ENCODE peak calls at places on chromosomes 5 and 9, in five cellular contexts. Z, L, D, R and C are unnamed samples.

GRCh38 chr9:16611001-16611400 is 259.5 kb downstream of the BNC2 start:
- DNase-seq in Z (no peak), L (no peak), D (no peak), R (no peak), C (no peak)

GRCh38 chr5:1174122-1174936 is 27.1 kb upstream of the SLC6A19 start:
- DNase-seq in Z (peak; percentile 74), L (peak; percentile 75), D (no peak), R (peak; percentile 79), C (peak; percentile 10)

GRCh38 chr9:1025131-1025530 is 25.0 kb upstream of the DMRT2 start:
- DNase-seq in Z (no peak), L (no peak), D (no peak), R (no peak), C (no peak)

GRCh38 chr9:17319822-17320221 is 185.0 kb downstream of the CNTLN start:
- DNase-seq in Z (peak; percentile 4), L (no peak), D (no peak), R (no peak), C (no peak)

GRCh38 chr5:79959407-79959806 is 31.7 kb downstream of the MTX3 start:
- DNase-seq in Z (no peak), L (no peak), D (no peak), R (no peak), C (no peak)

GRCh38 chr9:69660304-69660703 is 11.9 kb downstream of the APBA1 start:
- DNase-seq in Z (no peak), L (no peak), D (no peak), R (peak; percentile 15), C (no peak)

GRCh38 chr5:81268797-81269196 is 32.6 kb upstream of the ZCCHC9 start:
- DNase-seq in Z (peak; percentile 88), L (no peak), D (no peak), R (peak; percentile 84), C (peak; percentile 38)

GRCh38 chr5:142316051-142316450 is 8.8 kb downstream of the SPRY4 start:
- DNase-seq in Z (peak; percentile 67), L (no peak), D (no peak), R (peak; percentile 73), C (no peak)

GRCh38 chr5:103667068-103667467 is 104.5 kb upstream of the NUDT12 start:
- DNase-seq in Z (peak; percentile 26), L (no peak), D (no peak), R (peak; percentile 39), C (peak; percentile 19)

GRCh38 chr5:5100635-5101034 is 39.5 kb upstream of the ADAMTS16 start:
- DNase-seq in Z (no peak), L (no peak), D (no peak), R (no peak), C (no peak)

DNA sequence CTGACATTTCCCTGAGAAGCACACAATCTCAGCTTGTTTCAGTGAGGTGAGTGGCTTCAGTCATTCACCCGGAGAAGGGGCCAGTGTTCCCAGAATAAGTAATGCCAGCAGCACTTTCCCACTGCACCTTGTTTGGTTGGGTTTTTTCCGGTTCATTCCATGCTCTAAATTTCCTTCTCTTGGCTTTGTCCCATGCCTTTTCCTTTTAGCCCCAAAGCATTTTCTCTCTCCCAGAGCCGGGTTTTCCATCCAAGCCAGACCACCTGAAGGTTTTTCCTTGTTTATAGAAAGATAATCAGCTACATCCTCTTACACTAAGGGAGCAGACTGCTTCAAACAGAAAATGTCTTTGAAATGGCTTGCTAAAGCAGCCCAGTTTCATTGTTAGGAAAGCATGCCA is 501.7 kb downstream of the DTWD2 start:
- DNase-seq in Z (no peak), L (no peak), D (no peak), R (no peak), C (no peak)
- H2BK120ac ChIP-seq in Z (no peak overlapping the region), L (no peak overlapping the region), D (no peak overlapping the region), R (no peak overlapping the region), C (no peak overlapping the region)

GRCh38 chr5:76402880-76403712 is at the start of gene IQGAP2:
- DNase-seq in Z (peak; percentile 34), L (peak; percentile 74), D (no peak), R (peak; percentile 76), C (peak; percentile 69)
- H4K91ac ChIP-seq in Z (no peak within 1 kb of the TSS), L (no peak within 1 kb of the TSS), D (peak within 1 kb of the TSS; percentile 77), R (peak within 1 kb of the TSS; percentile 50), C (no peak within 1 kb of the TSS)

DNA sequence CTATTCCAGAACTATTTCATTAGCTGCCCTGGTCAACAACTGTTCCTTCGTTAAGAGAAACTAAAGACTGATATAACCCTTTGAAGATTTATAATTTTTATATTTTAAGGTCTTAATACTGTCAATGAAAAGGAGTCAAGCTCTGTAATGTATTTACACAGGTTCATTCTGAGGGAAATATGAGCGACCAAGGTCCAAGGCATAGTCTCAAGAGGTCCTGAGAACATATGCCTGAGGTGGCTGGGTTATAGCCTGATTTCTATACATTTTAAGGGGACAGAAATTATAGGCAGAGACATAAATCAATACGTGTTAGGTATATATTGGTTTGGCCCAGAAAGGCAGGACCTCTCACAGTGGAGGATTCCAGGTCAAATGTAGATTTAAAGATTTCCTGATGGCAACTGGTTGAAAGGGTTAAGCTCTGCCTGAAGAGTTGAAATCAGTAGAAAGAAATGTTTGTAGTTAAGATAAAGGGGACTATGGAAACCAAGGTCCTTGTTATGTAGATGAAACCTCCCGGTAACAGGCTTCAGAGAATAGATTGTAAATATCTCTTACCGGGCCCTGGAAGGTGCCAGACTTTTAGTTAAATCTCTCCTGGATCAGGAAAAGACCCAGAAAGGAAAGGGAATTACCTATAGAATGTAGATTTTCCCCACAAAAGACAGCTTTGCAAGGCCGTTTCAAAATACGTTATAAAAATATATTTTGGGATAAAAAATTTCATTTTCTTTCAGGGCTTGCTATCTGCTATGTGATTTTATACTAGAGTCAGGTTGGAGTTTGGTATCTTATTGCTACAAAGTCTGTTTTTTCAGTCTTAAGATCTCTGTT is 107.3 kb upstream of the PRLR start:
- DNase-seq in Z (no peak), L (peak; percentile 31), D (no peak), R (no peak), C (no peak)
- H2BK120ac ChIP-seq in Z (no peak overlapping the region), L (no peak overlapping the region), D (peak overlapping the region; percentile 88), R (no peak overlapping the region), C (no peak overlapping the region)

GRCh38 chr9:135252980-135253304 is 165.5 kb downstream of the OLFM1 start:
- DNase-seq in Z (no peak), L (no peak), D (no peak), R (no peak), C (no peak)

GRCh38 chr9:135251996-135252760 is 164.7 kb downstream of the OLFM1 start:
- DNase-seq in Z (no peak), L (no peak), D (no peak), R (no peak), C (no peak)

GRCh38 chr9:135255033-135255842 is 167.8 kb downstream of the OLFM1 start:
- DNase-seq in Z (no peak), L (no peak), D (no peak), R (no peak), C (no peak)

GRCh38 chr9:135254176-135255032 is 166.9 kb downstream of the OLFM1 start:
- DNase-seq in Z (no peak), L (no peak), D (no peak), R (no peak), C (no peak)

GRCh38 chr9:135253305-135254004 is 166.0 kb downstream of the OLFM1 start:
- DNase-seq in Z (no peak), L (peak; percentile 80), D (no peak), R (no peak), C (no peak)
- H4K91ac ChIP-seq in Z (no peak overlapping the region), L (no peak overlapping the region), D (peak overlapping the region; percentile 56), R (no peak overlapping the region), C (no peak overlapping the region)

GRCh38 chr9:130104413-130105193 is 50.9 kb downstream of the GPR107 start:
- DNase-seq in Z (no peak), L (no peak), D (no peak), R (no peak), C (no peak)

GRCh38 chr9:130100681-130101080 is 47.0 kb downstream of the GPR107 start:
- DNase-seq in Z (no peak), L (no peak), D (no peak), R (no peak), C (no peak)

GRCh38 chr9:130106860-130107848 is 53.4 kb downstream of the GPR107 start:
- DNase-seq in Z (peak; percentile 87), L (peak; percentile 57), D (peak; percentile 19), R (peak; percentile 79), C (peak; percentile 54)

GRCh38 chr9:130107955-130108354 is 54.2 kb downstream of the GPR107 start:
- DNase-seq in Z (no peak), L (no peak), D (no peak), R (no peak), C (no peak)

GRCh38 chr9:130101963-130102362 is 48.3 kb downstream of the GPR107 start:
- DNase-seq in Z (no peak), L (no peak), D (no peak), R (no peak), C (no peak)
- H2BK120ac ChIP-seq in Z (no peak overlapping the region), L (no peak overlapping the region), D (no peak overlapping the region), R (no peak overlapping the region), C (no peak overlapping the region)

GRCh38 chr9:113507256-113507655 is 43.7 kb downstream of the RGS3 start:
- DNase-seq in Z (no peak), L (no peak), D (no peak), R (no peak), C (no peak)
- H4K91ac ChIP-seq in Z (no peak overlapping the region), L (no peak overlapping the region), D (no peak overlapping the region), R (no peak overlapping the region), C (peak overlapping the region; percentile 3)

GRCh38 chr5:154923441-154924430 is 14.3 kb downstream of the GEMIN5 start:
- DNase-seq in Z (peak; percentile 57), L (no peak), D (no peak), R (peak; percentile 6), C (no peak)
- H2BK120ac ChIP-seq in Z (no peak overlapping the region), L (no peak overlapping the region), D (no peak overlapping the region), R (no peak overlapping the region), C (no peak overlapping the region)

GRCh38 chr9:128798896-128799295 is 11.8 kb downstream of the TBC1D13 start:
- DNase-seq in Z (no peak), L (no peak), D (no peak), R (no peak), C (no peak)
- H4K91ac ChIP-seq in Z (no peak overlapping the region), L (no peak overlapping the region), D (no peak overlapping the region), R (no peak overlapping the region), C (no peak overlapping the region)

GRCh38 chr9:96159596-96159995 is 142.4 kb downstream of the HSD17B3 start:
- DNase-seq in Z (no peak), L (no peak), D (no peak), R (no peak), C (no peak)

GRCh38 chr9:96160168-96160567 is 141.8 kb downstream of the HSD17B3 start:
- DNase-seq in Z (no peak), L (no peak), D (no peak), R (no peak), C (no peak)

GRCh38 chr9:96158147-96158546 is 143.8 kb downstream of the HSD17B3 start:
- DNase-seq in Z (no peak), L (no peak), D (no peak), R (no peak), C (no peak)

GRCh38 chr9:96157675-96158074 is 144.3 kb downstream of the HSD17B3 start:
- DNase-seq in Z (no peak), L (no peak), D (no peak), R (no peak), C (no peak)

GRCh38 chr9:96158909-96159575 is 142.9 kb downstream of the HSD17B3 start:
- DNase-seq in Z (no peak), L (no peak), D (no peak), R (no peak), C (no peak)
- H2BK120ac ChIP-seq in Z (no peak overlapping the region), L (no peak overlapping the region), D (no peak overlapping the region), R (no peak overlapping the region), C (no peak overlapping the region)